ENCODE peak calls at places on chromosomes 16 and 17, in nine cellular contexts. One of them, this sample, is unnamed.

GRCh38 chr17:78127240-78127887 is 1.2 kb downstream of the TMC6 start:
- DNase-seq in choroid plexus epithelial cell: no peak
- DNase-seq in tibial nerve: peak
- DNase-seq in astrocyte: no peak
- DNase-seq in colonic mucosa: peak
- DNase-seq in uterus: no peak
- DNase-seq in ascending aorta: no peak
- DNase-seq in GM20000: peak
- DNase-seq in neural crest cell: peak
- DNase-seq in this sample: peak

GRCh38 chr16:47987136-47987535 is 168.7 kb downstream of the ABCC12 start:
- DNase-seq in choroid plexus epithelial cell: no peak
- DNase-seq in tibial nerve: no peak
- DNase-seq in astrocyte: no peak
- DNase-seq in colonic mucosa: no peak
- DNase-seq in uterus: no peak
- DNase-seq in ascending aorta: no peak
- DNase-seq in GM20000: no peak
- DNase-seq in neural crest cell: no peak
- DNase-seq in this sample: no peak

GRCh38 chr17:62705781-62706597 is 78.5 kb downstream of the MRC2 start:
- DNase-seq in choroid plexus epithelial cell: peak
- DNase-seq in tibial nerve: no peak
- DNase-seq in astrocyte: peak
- DNase-seq in colonic mucosa: no peak
- DNase-seq in uterus: no peak
- DNase-seq in ascending aorta: no peak
- DNase-seq in GM20000: no peak
- DNase-seq in neural crest cell: no peak
- DNase-seq in this sample: no peak

GRCh38 chr17:63276821-63277220 is 169.3 kb downstream of the CYB561 start:
- DNase-seq in choroid plexus epithelial cell: no peak
- DNase-seq in tibial nerve: no peak
- DNase-seq in astrocyte: peak
- DNase-seq in colonic mucosa: no peak
- DNase-seq in uterus: no peak
- DNase-seq in ascending aorta: no peak
- DNase-seq in GM20000: no peak
- DNase-seq in neural crest cell: no peak
- DNase-seq in this sample: no peak

GRCh38 chr17:58330997-58331814 is 2.6 kb upstream of the TSPOAP1 start:
- DNase-seq in choroid plexus epithelial cell: no peak
- DNase-seq in tibial nerve: no peak
- DNase-seq in astrocyte: no peak
- DNase-seq in colonic mucosa: peak
- DNase-seq in uterus: no peak
- DNase-seq in ascending aorta: no peak
- DNase-seq in GM20000: no peak
- DNase-seq in neural crest cell: no peak
- DNase-seq in this sample: no peak

GRCh38 chr16:89043636-89044393 is 49.8 kb upstream of the ACSF3 start:
- DNase-seq in choroid plexus epithelial cell: no peak
- DNase-seq in tibial nerve: no peak
- DNase-seq in astrocyte: no peak
- DNase-seq in colonic mucosa: no peak
- DNase-seq in uterus: no peak
- DNase-seq in ascending aorta: no peak
- DNase-seq in GM20000: no peak
- DNase-seq in neural crest cell: no peak
- DNase-seq in this sample: no peak

GRCh38 chr16:30122621-30123160 is 329 bp downstream of the MAPK3 start:
- DNase-seq in choroid plexus epithelial cell: peak
- DNase-seq in tibial nerve: no peak
- DNase-seq in astrocyte: no peak
- DNase-seq in colonic mucosa: peak
- DNase-seq in uterus: no peak
- DNase-seq in ascending aorta: peak
- DNase-seq in GM20000: no peak
- DNase-seq in neural crest cell: no peak
- DNase-seq in this sample: no peak

GRCh38 chr17:41734139-41734948 is at the start of gene HAP1:
- DNase-seq in choroid plexus epithelial cell: peak
- DNase-seq in tibial nerve: no peak
- DNase-seq in astrocyte: no peak
- DNase-seq in colonic mucosa: no peak
- DNase-seq in uterus: peak
- DNase-seq in ascending aorta: peak
- DNase-seq in GM20000: no peak
- DNase-seq in neural crest cell: peak
- DNase-seq in this sample: peak

GRCh38 chr17:1872976-1873375 is 43.2 kb downstream of the RPA1 start:
- DNase-seq in choroid plexus epithelial cell: no peak
- DNase-seq in tibial nerve: no peak
- DNase-seq in astrocyte: no peak
- DNase-seq in colonic mucosa: no peak
- DNase-seq in uterus: no peak
- DNase-seq in ascending aorta: no peak
- DNase-seq in GM20000: no peak
- DNase-seq in neural crest cell: no peak
- DNase-seq in this sample: no peak

GRCh38 chr17:70955441-70955840 is 786.1 kb downstream of the KCNJ2 start:
- DNase-seq in choroid plexus epithelial cell: no peak
- DNase-seq in tibial nerve: no peak
- DNase-seq in astrocyte: no peak
- DNase-seq in colonic mucosa: no peak
- DNase-seq in uterus: no peak
- DNase-seq in ascending aorta: no peak
- DNase-seq in GM20000: no peak
- DNase-seq in neural crest cell: no peak
- DNase-seq in this sample: no peak

GRCh38 chr16:13305019-13305755 is 403.8 kb downstream of the SHISA9 start:
- DNase-seq in choroid plexus epithelial cell: peak
- DNase-seq in tibial nerve: no peak
- DNase-seq in astrocyte: no peak
- DNase-seq in colonic mucosa: no peak
- DNase-seq in uterus: no peak
- DNase-seq in ascending aorta: no peak
- DNase-seq in GM20000: no peak
- DNase-seq in neural crest cell: no peak
- DNase-seq in this sample: no peak

GRCh38 chr16:55567382-55567781 is 898 bp downstream of the CAPNS2 start:
- DNase-seq in choroid plexus epithelial cell: peak
- DNase-seq in tibial nerve: no peak
- DNase-seq in astrocyte: peak
- DNase-seq in colonic mucosa: no peak
- DNase-seq in uterus: no peak
- DNase-seq in ascending aorta: no peak
- DNase-seq in GM20000: no peak
- DNase-seq in neural crest cell: no peak
- DNase-seq in this sample: no peak

GRCh38 chr16:73142995-73143394 is 95.1 kb upstream of the ZFHX3 start:
- DNase-seq in choroid plexus epithelial cell: no peak
- DNase-seq in tibial nerve: no peak
- DNase-seq in astrocyte: no peak
- DNase-seq in colonic mucosa: no peak
- DNase-seq in uterus: no peak
- DNase-seq in ascending aorta: no peak
- DNase-seq in GM20000: no peak
- DNase-seq in neural crest cell: no peak
- DNase-seq in this sample: no peak

GRCh38 chr16:61862221-61862620 is 174.0 kb downstream of the CDH8 start:
- DNase-seq in choroid plexus epithelial cell: no peak
- DNase-seq in tibial nerve: no peak
- DNase-seq in astrocyte: no peak
- DNase-seq in colonic mucosa: no peak
- DNase-seq in uterus: no peak
- DNase-seq in ascending aorta: no peak
- DNase-seq in GM20000: no peak
- DNase-seq in neural crest cell: no peak
- DNase-seq in this sample: no peak

GRCh38 chr16:50024684-50025543 is at the start of gene CNEP1R1:
- DNase-seq in choroid plexus epithelial cell: peak
- DNase-seq in tibial nerve: peak
- DNase-seq in astrocyte: peak
- DNase-seq in colonic mucosa: peak
- DNase-seq in uterus: peak
- DNase-seq in ascending aorta: peak
- DNase-seq in GM20000: peak
- DNase-seq in neural crest cell: peak
- DNase-seq in this sample: peak

GRCh38 chr17:46876353-46876887 is 25.0 kb downstream of the WNT9B start:
- DNase-seq in choroid plexus epithelial cell: no peak
- DNase-seq in tibial nerve: no peak
- DNase-seq in astrocyte: no peak
- DNase-seq in colonic mucosa: peak
- DNase-seq in uterus: no peak
- DNase-seq in ascending aorta: no peak
- DNase-seq in GM20000: no peak
- DNase-seq in neural crest cell: no peak
- DNase-seq in this sample: peak
- TF ChIP-seq CTCF in choroid plexus epithelial cell: peak
- TF ChIP-seq CTCF in tibial nerve: no peak
- TF ChIP-seq CTCF in astrocyte: no peak
- TF ChIP-seq CTCF in colonic mucosa: peak
- TF ChIP-seq CTCF in uterus: no peak
- TF ChIP-seq CTCF in ascending aorta: no peak
- TF ChIP-seq CTCF in GM20000: peak
- TF ChIP-seq CTCF in neural crest cell: peak
- TF ChIP-seq CTCF in this sample: peak

GRCh38 chr16:10921536-10922327 is 20.5 kb downstream of the DEXI start:
- DNase-seq in choroid plexus epithelial cell: no peak
- DNase-seq in tibial nerve: no peak
- DNase-seq in astrocyte: no peak
- DNase-seq in colonic mucosa: no peak
- DNase-seq in uterus: no peak
- DNase-seq in ascending aorta: no peak
- DNase-seq in GM20000: no peak
- DNase-seq in neural crest cell: no peak
- DNase-seq in this sample: no peak

GRCh38 chr16:10916534-10916933 is 25.7 kb downstream of the DEXI start:
- DNase-seq in choroid plexus epithelial cell: no peak
- DNase-seq in tibial nerve: no peak
- DNase-seq in astrocyte: no peak
- DNase-seq in colonic mucosa: no peak
- DNase-seq in uterus: no peak
- DNase-seq in ascending aorta: no peak
- DNase-seq in GM20000: no peak
- DNase-seq in neural crest cell: no peak
- DNase-seq in this sample: no peak

GRCh38 chr16:10920726-10921427 is 21.4 kb downstream of the DEXI start:
- DNase-seq in choroid plexus epithelial cell: no peak
- DNase-seq in tibial nerve: no peak
- DNase-seq in astrocyte: no peak
- DNase-seq in colonic mucosa: no peak
- DNase-seq in uterus: no peak
- DNase-seq in ascending aorta: no peak
- DNase-seq in GM20000: no peak
- DNase-seq in neural crest cell: no peak
- DNase-seq in this sample: no peak

GRCh38 chr16:10919003-10919351 is 23.3 kb downstream of the DEXI start:
- DNase-seq in choroid plexus epithelial cell: no peak
- DNase-seq in tibial nerve: no peak
- DNase-seq in astrocyte: no peak
- DNase-seq in colonic mucosa: no peak
- DNase-seq in uterus: no peak
- DNase-seq in ascending aorta: no peak
- DNase-seq in GM20000: no peak
- DNase-seq in neural crest cell: no peak
- DNase-seq in this sample: no peak

GRCh38 chr16:10918294-10919002 is 23.8 kb downstream of the DEXI start:
- DNase-seq in choroid plexus epithelial cell: peak
- DNase-seq in tibial nerve: peak
- DNase-seq in astrocyte: peak
- DNase-seq in colonic mucosa: peak
- DNase-seq in uterus: peak
- DNase-seq in ascending aorta: peak
- DNase-seq in GM20000: peak
- DNase-seq in neural crest cell: peak
- DNase-seq in this sample: peak
- TF ChIP-seq CTCF in choroid plexus epithelial cell: peak
- TF ChIP-seq CTCF in tibial nerve: peak
- TF ChIP-seq CTCF in astrocyte: peak
- TF ChIP-seq CTCF in colonic mucosa: peak
- TF ChIP-seq CTCF in uterus: peak
- TF ChIP-seq CTCF in ascending aorta: peak
- TF ChIP-seq CTCF in GM20000: peak
- TF ChIP-seq CTCF in neural crest cell: peak
- TF ChIP-seq CTCF in this sample: peak

DNA sequence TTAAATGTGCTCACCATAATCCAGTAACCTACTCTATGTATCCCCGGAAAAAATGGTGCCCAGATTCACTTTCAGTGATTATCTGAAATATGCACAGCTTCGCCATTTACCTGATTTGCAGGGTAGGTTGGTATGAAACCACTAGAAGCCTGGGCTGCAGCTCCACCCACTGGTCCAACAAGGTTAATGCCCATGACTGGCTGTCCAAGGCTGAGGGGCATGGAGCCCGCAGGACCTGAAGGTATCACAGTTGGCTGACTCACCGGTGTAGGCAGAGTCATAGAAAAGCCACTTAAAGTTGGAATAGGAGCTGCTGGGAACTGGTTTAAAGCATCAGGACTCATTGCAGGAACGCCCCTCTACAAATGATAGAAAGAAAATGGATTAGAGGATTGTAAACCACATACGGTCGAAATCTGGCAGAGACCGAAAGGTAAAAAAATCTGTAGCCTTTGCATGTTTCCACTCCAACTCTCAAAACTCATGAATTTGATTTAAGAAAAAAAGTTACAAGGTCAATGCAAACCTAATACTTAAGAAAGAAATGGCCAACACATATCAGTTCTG is 38.6 kb downstream of the SYNRG start:
- DNase-seq in choroid plexus epithelial cell: peak
- DNase-seq in tibial nerve: no peak
- DNase-seq in astrocyte: peak
- DNase-seq in colonic mucosa: peak
- DNase-seq in uterus: no peak
- DNase-seq in ascending aorta: no peak
- DNase-seq in GM20000: peak
- DNase-seq in neural crest cell: peak
- DNase-seq in this sample: no peak
- TF ChIP-seq CTCF in choroid plexus epithelial cell: peak
- TF ChIP-seq CTCF in tibial nerve: no peak
- TF ChIP-seq CTCF in astrocyte: peak
- TF ChIP-seq CTCF in colonic mucosa: peak
- TF ChIP-seq CTCF in uterus: no peak
- TF ChIP-seq CTCF in ascending aorta: peak
- TF ChIP-seq CTCF in GM20000: peak
- TF ChIP-seq CTCF in neural crest cell: peak
- TF ChIP-seq CTCF in this sample: peak

DNA sequence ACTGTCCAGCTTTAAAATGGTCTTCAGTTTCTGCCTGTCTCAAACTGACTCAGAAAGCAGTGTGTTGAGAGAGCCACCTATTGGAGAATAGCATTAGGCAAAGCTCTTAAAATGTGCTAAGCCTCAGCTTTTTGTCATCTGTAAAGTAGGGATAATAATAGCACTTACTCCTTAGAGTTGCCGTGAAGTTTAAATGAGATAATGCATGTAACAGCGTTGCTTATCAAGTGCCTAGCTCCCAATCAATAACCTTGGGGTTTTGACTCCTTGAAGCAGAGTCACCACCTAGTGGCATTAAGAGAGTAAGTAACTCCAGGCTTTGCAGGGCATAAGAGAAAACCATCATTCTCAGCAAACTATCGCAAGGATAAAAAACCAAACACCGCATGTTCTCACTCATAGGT is 163.3 kb downstream of the HS3ST2 start:
- DNase-seq in choroid plexus epithelial cell: no peak
- DNase-seq in tibial nerve: no peak
- DNase-seq in astrocyte: no peak
- DNase-seq in colonic mucosa: no peak
- DNase-seq in uterus: no peak
- DNase-seq in ascending aorta: no peak
- DNase-seq in GM20000: no peak
- DNase-seq in neural crest cell: no peak
- DNase-seq in this sample: no peak
- TF ChIP-seq CTCF in choroid plexus epithelial cell: no peak
- TF ChIP-seq CTCF in tibial nerve: no peak
- TF ChIP-seq CTCF in astrocyte: no peak
- TF ChIP-seq CTCF in colonic mucosa: no peak
- TF ChIP-seq CTCF in uterus: peak
- TF ChIP-seq CTCF in ascending aorta: peak
- TF ChIP-seq CTCF in GM20000: no peak
- TF ChIP-seq CTCF in neural crest cell: peak
- TF ChIP-seq CTCF in this sample: peak

This sample was measured in progenitor cell of endocrine pancreas.